ENCODE peak calls at places on chromosomes 12 and 14, in four cellular contexts. V, I, Z and G are unnamed samples.

GRCh38 chr12:53115112-53115890 is 12.0 kb downstream of the SOAT2 start:
- DNase-seq in Z (no peak), V (no peak), I (peak; percentile 85), G (no peak)

GRCh38 chr14:61197416-61197815 is 83.7 kb downstream of the TMEM30B start:
- DNase-seq in I (no peak), V (no peak), Z (no peak), G (no peak)

GRCh38 chr12:67943295-67943892 is 45.9 kb upstream of the IFNG-AS1 start:
- DNase-seq in Z (peak; percentile 23), V (peak; percentile 64), I (peak; percentile 19), G (peak; percentile 46)

GRCh38 chr14:87268997-87269396 is 724.0 kb downstream of the GALC start:
- DNase-seq in V (no peak), Z (no peak), I (no peak), G (no peak)

GRCh38 chr14:55707365-55707804 is 127.4 kb downstream of the KTN1 start:
- DNase-seq in I (no peak), V (peak; percentile 51), Z (no peak), G (peak; percentile 31)

GRCh38 chr14:49863483-49864262 is 11.1 kb upstream of the NEMF start:
- DNase-seq in Z (no peak), V (peak; percentile 21), I (peak; percentile 44), G (no peak)

GRCh38 chr14:105492051-105492965 is 1.3 kb downstream of the TEDC1 start:
- DNase-seq in Z (no peak), V (no peak), I (no peak), G (no peak)

GRCh38 chr12:47811581-47812484 is 7.9 kb downstream of the HDAC7 start:
- DNase-seq in V (peak; percentile 83), Z (no peak), I (no peak), G (no peak)

DNA sequence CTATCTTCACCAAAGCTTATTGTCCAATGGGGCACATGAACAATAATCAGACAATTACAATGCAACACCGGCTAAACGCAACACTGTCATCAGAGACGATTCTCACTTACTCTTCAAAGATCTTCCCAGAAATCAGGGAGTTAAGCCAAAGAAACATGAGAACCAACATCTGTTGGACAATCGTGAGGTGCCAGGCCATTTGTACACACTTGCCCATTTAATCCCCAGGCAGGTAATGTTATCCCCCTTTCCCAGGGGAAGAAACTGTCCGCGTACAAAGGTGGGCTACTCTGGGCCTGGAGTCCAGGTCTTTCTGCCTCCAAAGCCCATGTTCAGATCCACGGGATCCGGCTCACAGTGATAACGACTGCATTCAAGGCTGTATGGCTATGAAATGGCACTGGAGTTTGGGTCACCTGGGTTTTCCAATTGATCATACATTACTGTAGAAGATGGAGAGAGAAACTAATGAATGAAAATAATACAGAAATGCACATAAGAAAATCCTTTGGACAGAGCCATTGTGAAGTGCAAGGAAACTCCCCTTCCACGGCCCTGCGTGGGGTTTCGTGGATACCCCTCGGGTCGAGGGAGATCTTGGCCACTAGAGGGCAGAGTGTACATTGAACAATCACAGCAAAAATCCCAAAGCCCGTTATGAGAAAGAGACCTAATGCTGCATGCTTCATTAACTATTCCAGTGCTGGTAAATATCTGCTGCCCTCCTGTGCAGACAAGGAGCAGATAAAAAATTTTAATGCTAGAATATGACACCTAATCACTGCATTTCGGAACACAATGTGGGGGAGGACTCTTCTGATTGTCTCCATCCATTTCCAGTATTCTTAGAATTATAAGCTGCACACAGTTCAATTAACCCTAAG is 111.4 kb downstream of the EGLN3 start:
- DNase-seq in V (peak; percentile 37), Z (no peak), I (peak; percentile 46), G (peak; percentile 58)
- TF ChIP-seq CTCF in V (peak; percentile 77), Z (peak; percentile 85), I (peak; percentile 66), G (peak; percentile 96)

DNA sequence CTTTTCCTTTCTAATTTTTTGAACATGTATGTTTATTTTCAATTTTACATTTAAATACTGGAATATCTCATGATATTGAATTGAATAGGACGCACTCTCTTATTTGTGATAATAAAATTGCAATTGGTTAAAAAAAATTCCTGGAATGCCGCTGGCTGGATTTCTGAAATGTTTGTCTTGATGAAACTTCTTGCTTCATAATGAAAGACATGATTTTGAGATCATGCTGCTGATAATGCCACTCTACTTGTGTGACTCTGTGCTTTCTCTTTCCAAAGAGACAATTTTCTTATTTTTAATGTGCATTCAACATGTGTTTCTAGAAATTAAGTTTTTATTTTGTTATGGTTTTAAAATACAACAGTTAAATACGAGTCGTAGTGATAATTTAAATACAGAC is 465.7 kb upstream of the FAR2 start:
- DNase-seq in I (no peak), V (no peak), Z (no peak), G (no peak)
- TF ChIP-seq MYC in I (no peak), V (no peak), Z (no peak), G (no peak)

DNA sequence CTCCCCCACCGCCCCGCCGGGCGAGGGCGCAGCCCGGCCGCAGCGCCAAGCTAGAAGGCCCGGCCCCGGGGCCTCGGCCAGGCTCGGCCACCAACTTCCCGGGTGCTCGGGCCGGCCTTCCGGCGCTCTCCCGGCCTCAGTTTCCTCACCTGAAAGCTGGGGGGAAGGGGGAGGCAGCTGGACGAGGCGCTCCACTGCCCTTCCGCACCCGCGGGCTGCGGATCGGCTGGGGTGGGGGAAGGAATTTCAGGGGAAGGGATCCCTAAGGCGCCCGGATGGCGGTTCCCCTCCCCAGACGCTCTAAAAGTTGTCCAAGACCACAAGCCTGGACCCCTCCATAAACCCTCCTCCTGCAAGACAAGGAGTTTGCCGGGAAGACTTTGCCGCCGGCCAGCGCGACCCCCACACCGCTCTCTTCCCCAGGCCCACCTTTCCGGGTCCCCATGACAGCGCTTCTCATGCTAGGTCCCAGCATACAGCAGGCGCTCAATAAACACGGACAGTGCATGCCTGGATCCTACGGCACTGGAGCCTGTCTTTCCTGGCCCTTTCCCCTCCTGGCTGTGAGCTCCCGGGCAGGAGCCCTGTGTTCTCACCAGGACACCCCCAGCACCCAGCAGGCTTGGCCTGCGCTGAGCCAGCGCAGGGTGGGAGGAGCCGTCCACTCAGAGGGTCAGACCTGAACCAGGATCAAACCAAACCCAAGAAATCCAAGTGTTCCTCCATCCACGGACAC is 18.1 kb downstream of the BEGAIN start:
- DNase-seq in I (peak; percentile 29), Z (no peak), V (no peak), G (no peak)
- TF ChIP-seq EZH2 in I (no peak), Z (no peak), V (peak; percentile 47), G (peak; percentile 95)

GRCh38 chr12:16218934-16219718 is 58.4 kb downstream of the SLC15A5 start:
- DNase-seq in I (no peak), V (no peak), Z (no peak), G (peak; percentile 2)

GRCh38 chr12:16220120-16220519 is 57.4 kb downstream of the SLC15A5 start:
- DNase-seq in V (no peak), Z (no peak), I (no peak), G (no peak)

GRCh38 chr12:16225692-16226091 is 51.8 kb downstream of the SLC15A5 start:
- DNase-seq in I (no peak), Z (no peak), V (no peak), G (no peak)

GRCh38 chr12:16224196-16224595 is 53.3 kb downstream of the SLC15A5 start:
- DNase-seq in V (no peak), Z (no peak), I (no peak), G (no peak)

GRCh38 chr12:16221776-16222175 is 55.7 kb downstream of the SLC15A5 start:
- DNase-seq in Z (no peak), I (no peak), V (no peak), G (no peak)
- TF ChIP-seq CTCF in Z (no peak), I (no peak), V (no peak), G (no peak)

GRCh38 chr14:92985521-92985920 is 62.6 kb downstream of the CHGA start:
- DNase-seq in Z (no peak), V (no peak), I (no peak), G (no peak)

GRCh38 chr14:92988786-92989755 is 66.1 kb downstream of the CHGA start:
- DNase-seq in I (no peak), V (no peak), Z (no peak), G (no peak)

GRCh38 chr14:92987713-92988510 is 65.0 kb downstream of the CHGA start:
- DNase-seq in V (no peak), I (no peak), Z (no peak), G (no peak)

GRCh38 chr14:92986254-92987147 is 63.6 kb downstream of the CHGA start:
- DNase-seq in V (peak; percentile 27), I (no peak), Z (no peak), G (peak; percentile 92)

GRCh38 chr14:92987148-92987570 is 64.2 kb downstream of the CHGA start:
- DNase-seq in I (no peak), Z (no peak), V (no peak), G (no peak)
- TF ChIP-seq MYC in I (no peak), Z (no peak), V (no peak), G (no peak)

DNA sequence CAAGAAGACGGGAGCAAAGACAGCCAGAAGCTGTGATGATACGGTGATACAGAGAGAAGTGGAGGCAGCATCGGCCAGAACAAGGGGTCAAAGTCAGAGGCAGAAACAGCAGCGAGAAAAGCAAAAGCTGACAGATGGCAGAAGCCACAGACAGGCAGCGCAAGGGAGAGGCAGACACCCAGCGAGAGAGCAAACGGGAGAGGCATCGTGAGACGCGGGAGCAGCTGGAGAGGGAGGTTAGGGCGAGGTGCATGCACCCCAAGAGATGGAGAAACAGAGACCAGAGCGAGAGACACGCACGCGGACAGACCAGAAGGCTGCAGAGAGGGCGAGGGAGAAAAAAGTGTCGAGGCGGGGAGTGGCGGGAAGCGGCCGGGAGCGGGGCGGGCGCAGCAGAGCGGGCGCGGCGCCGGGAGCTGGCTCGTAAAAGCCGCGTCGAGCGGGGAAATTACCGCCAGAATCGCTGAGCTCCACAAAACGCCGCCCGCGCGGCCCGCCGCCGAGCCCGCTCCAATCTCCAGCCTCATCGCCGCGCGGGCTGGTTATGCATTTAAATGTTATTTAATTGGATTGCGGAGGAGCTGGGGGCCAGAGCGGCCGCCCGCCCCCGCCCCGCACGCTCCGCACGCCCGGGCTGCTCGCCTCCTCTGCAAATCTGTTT is 15.6 kb downstream of the SMUG1 start:
- DNase-seq in V (peak; percentile 2), Z (no peak), I (peak; percentile 38), G (no peak)
- TF ChIP-seq EZH2 in V (peak; percentile 95), Z (no peak), I (peak; percentile 46), G (peak; percentile 96)

GRCh38 chr14:91837076-91837475 is 30.3 kb downstream of the TC2N start:
- DNase-seq in V (no peak), I (no peak), Z (no peak), G (no peak)

GRCh38 chr14:91839754-91840153 is 27.6 kb downstream of the TC2N start:
- DNase-seq in V (no peak), Z (no peak), I (peak; percentile 48), G (no peak)

GRCh38 chr14:91834571-91834970 is 32.8 kb downstream of the TC2N start:
- DNase-seq in Z (no peak), I (no peak), V (no peak), G (no peak)

GRCh38 chr14:91835197-91835919 is 32.0 kb downstream of the TC2N start:
- DNase-seq in Z (no peak), I (no peak), V (no peak), G (no peak)

GRCh38 chr14:91835920-91836843 is 31.2 kb downstream of the TC2N start:
- DNase-seq in V (no peak), I (peak; percentile 89), Z (no peak), G (no peak)
- TF ChIP-seq CTCF in V (no peak), I (no peak), Z (no peak), G (peak; percentile 19)

DNA sequence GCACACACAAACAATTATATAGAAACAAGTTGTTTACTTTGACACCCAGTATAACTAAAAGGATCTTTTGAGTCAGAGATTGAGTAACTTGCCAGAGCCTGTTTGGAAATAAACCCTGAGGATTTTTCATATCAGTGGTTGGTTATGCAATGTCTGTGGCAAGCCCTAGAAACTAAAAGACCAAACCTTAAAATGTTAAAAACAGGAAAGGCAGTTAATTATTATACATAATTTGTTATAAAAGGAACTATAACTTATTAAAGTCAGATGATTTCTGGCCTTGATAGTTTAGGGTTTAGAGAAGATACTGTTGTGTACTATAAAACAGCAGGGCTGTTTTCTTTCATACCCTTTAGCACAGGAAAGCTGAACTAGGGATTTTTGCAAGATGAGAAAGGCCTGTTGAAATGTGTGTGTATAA is 44.1 kb downstream of the PSEN1 start:
- DNase-seq in V (no peak), I (no peak), Z (no peak), G (peak; percentile 27)
- TF ChIP-seq MYC in V (no peak), I (no peak), Z (no peak), G (no peak)